ENCODE peak calls at places on chromosomes 4 and X, in four cellular contexts. C, Y, W and Z are unnamed samples.

GRCh38 chr4:89788243-89789072 is 48.5 kb downstream of the SNCA start:
- DNase-seq in Y (no peak), C (no peak), W (no peak), Z (no peak)

GRCh38 chrX:129230850-129231512 is 292.3 kb downstream of the SMARCA1 start:
- DNase-seq in Y (peak), W (no peak), C (no peak), Z (no peak)

GRCh38 chrX:152926279-152926678 is 28.4 kb downstream of the ZNF185 start:
- DNase-seq in W (peak), C (no peak), Y (peak), Z (peak)

GRCh38 chr4:63618883-63619573 is 790.2 kb downstream of the TECRL start:
- DNase-seq in Y (no peak), C (no peak), W (no peak), Z (no peak)

GRCh38 chrX:149314031-149314430 is 191.1 kb downstream of the IDS start:
- DNase-seq in W (no peak), Y (no peak), C (no peak), Z (no peak)

GRCh38 chrX:115233497-115234219 is at the start of gene LRCH2:
- DNase-seq in Y (no peak), W (peak), C (no peak), Z (no peak)

GRCh38 chr4:133263082-133263481 is 114.0 kb downstream of the PCDH10 start:
- DNase-seq in Y (no peak), W (no peak), C (no peak), Z (no peak)

GRCh38 chr4:3224971-3225850 is 23.7 kb upstream of the MSANTD1 start:
- DNase-seq in W (no peak), Y (no peak), C (no peak), Z (no peak)

GRCh38 chr4:179624768-179625181 is 2182.5 kb upstream of the AGA start:
- DNase-seq in C (no peak), Y (no peak), W (no peak), Z (no peak)

GRCh38 chr4:31518796-31519250 is 798.7 kb downstream of the PCDH7 start:
- DNase-seq in C (no peak), W (no peak), Y (no peak), Z (no peak)

GRCh38 chr4:94491322-94491721 is 39.6 kb downstream of the PDLIM5 start:
- DNase-seq in C (no peak), W (no peak), Y (no peak), Z (no peak)

GRCh38 chr4:170139764-170140163 is 50.0 kb upstream of the AADAT start:
- DNase-seq in Y (no peak), W (no peak), C (no peak), Z (no peak)

GRCh38 chrX:53089224-53089842 is 4.6 kb upstream of the KANTR start:
- DNase-seq in C (no peak), W (no peak), Y (no peak), Z (no peak)

GRCh38 chr4:155552180-155552579 is 114.5 kb upstream of the GUCY1A1 start:
- DNase-seq in Y (no peak), C (no peak), W (no peak), Z (peak)

GRCh38 chr4:11592276-11592675 is 163.6 kb upstream of the HS3ST1 start:
- DNase-seq in W (no peak), Y (no peak), C (no peak), Z (no peak)

GRCh38 chr4:122224348-122224747 is 72.2 kb downstream of the BLTP1 start:
- DNase-seq in C (no peak), Y (no peak), W (no peak), Z (no peak)

GRCh38 chr4:7029921-7030320 is 13.3 kb upstream of the TADA2B start:
- DNase-seq in C (no peak), Y (no peak), W (no peak), Z (no peak)

GRCh38 chrX:30888526-30889146 is 418 bp downstream of the TAB3 start:
- DNase-seq in C (no peak), W (peak), Y (no peak), Z (peak)

GRCh38 chr4:10765386-10765785 is 80.8 kb upstream of the CLNK start:
- DNase-seq in Y (no peak), C (no peak), W (no peak), Z (no peak)

GRCh38 chr4:141375855-141376254 is 155.2 kb downstream of the ZNF330 start:
- DNase-seq in W (no peak), C (no peak), Y (peak), Z (peak)

GRCh38 chr4:169345207-169345788 is 74.5 kb upstream of the SH3RF1 start:
- DNase-seq in C (no peak), Y (no peak), W (no peak), Z (no peak)

GRCh38 chr4:186807809-186808634 is 84.4 kb upstream of the FAT1 start:
- DNase-seq in Y (no peak), W (no peak), C (no peak), Z (no peak)

GRCh38 chr4:185966997-185967775 is 101.8 kb upstream of the TLR3 start:
- DNase-seq in Y (no peak), W (no peak), C (no peak), Z (no peak)

GRCh38 chrX:53445977-53446376 is 11.8 kb upstream of the HSD17B10 start:
- DNase-seq in Y (peak), C (no peak), W (peak), Z (peak)

GRCh38 chr4:138841341-138841740 is 174.2 kb upstream of the NOCT start:
- DNase-seq in Y (no peak), W (no peak), C (no peak), Z (no peak)

GRCh38 chrX:136585960-136586359 is 53.9 kb downstream of the VGLL1 start:
- DNase-seq in Y (no peak), W (no peak), C (no peak), Z (no peak)

GRCh38 chr4:8340721-8341680 is 71.4 kb downstream of the HTRA3 start:
- DNase-seq in W (no peak), Y (no peak), C (no peak), Z (no peak)

GRCh38 chr4:83112678-83113428 is 1.7 kb downstream of the PLAC8 start:
- DNase-seq in Y (peak), W (no peak), C (peak), Z (no peak)

GRCh38 chr4:53508446-53508845 is 82.8 kb downstream of the LNX1 start:
- DNase-seq in W (no peak), Y (peak), C (no peak), Z (no peak)

GRCh38 chr4:71006203-71006907 is 12.9 kb downstream of the DCK start:
- DNase-seq in Y (no peak), C (no peak), W (no peak), Z (no peak)

GRCh38 chr4:176833416-176833815 is 40.7 kb upstream of the VEGFC start:
- DNase-seq in Y (no peak), C (no peak), W (no peak), Z (no peak)

DNA sequence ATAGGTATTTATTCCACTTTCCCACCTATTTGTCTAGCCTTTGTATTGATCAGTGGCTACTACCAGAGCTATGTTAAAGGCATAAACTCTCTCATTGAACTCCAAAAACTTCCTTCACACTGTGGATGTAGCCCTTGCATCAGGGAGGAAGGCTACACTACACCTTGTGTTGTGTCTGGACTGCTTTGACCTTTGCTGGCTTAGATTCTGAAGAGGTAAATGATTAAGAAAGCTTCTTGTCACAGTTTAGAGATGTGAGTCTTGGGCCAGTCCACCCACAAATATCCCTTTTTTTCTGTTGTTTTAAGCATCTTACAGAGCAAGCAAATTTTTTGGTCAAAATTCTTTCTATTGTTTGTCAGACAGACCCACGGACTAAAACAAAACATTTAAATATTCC is 1.9 kb downstream of the ENPEP start:
- DNase-seq in Y (no peak), W (no peak), C (no peak), Z (no peak)
- H3K4me3 ChIP-seq in Y (no peak), W (no peak), C (no peak), Z (no peak)

GRCh38 chrX:150364347-150365050 is 1.4 kb downstream of the MAMLD1 start:
- DNase-seq in C (no peak), W (peak), Y (no peak), Z (no peak)
- TF ChIP-seq SUZ12 in C (no peak), W (peak), Y (no peak), Z (no peak)

DNA sequence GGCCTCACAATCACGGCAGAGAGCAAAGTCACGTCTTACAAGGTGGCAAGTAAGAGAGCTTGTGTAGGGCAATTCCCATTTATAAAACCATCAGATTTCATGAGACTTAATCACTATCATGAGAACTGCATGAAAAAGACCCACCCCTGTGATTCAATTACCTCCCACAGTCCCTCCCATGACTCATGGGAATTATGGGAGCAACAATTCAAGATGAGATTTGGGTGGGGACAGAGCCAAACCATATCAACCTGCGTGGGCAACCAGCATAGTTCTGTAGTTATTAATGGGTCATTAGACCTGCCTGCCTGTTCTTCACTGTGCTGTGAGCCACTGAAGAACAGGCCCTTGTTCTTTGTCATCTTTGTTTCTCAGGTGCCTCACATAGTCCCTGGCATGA is 593.7 kb upstream of the BOD1L1 start:
- DNase-seq in W (no peak), C (no peak), Y (no peak), Z (no peak)
- H3K4me3 ChIP-seq in W (no peak), C (no peak), Y (no peak), Z (no peak)

DNA sequence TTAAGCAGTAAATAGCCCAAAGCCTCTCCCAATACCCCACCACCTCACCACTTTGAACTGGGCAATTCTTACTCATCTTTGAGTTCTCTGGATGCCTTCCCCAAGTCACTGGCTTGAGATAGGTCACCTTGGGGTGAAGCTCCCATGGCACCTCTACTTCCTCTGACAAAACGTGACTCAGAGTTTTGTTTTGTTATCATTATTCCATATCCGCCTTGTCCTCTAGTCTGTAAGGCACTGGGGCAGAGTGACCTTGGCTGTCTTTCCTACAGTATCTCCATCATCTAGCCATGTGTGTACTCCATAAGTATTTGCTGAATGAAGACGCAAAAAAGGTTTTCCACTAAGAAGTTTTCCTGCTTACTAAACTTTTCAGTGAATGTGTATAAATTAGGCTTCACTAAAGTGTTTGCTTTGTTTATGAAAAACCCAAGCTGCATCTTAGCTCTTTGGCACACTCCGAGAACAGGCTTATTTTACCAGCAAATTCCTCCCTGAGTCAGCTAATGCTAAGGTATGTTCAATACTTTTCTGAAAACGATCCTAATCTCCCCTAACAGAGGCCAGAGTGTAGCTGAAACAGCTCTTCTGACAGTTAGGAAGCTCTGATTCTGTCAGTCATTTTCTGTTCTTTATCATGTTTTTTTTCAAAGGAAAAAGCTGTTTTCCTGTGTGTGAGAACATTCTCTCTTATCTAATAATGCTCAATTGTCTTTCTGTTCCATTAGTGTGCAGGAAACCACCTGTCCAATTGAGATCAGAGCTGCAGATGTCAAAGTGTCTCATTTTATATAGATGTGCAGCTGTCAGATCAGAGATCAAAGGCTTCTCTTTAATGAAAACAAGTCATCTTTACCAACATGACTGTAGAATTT is 30.2 kb upstream of the TSPAN5 start:
- DNase-seq in W (no peak), Y (peak), C (no peak), Z (no peak)
- TF ChIP-seq SUZ12 in W (no peak), Y (no peak), C (no peak), Z (no peak)

GRCh38 chrX:155333701-155334100 is 713 bp downstream of the CLIC2 start:
- DNase-seq in W (no peak), Y (no peak), C (no peak), Z (no peak)
- H3K4me3 ChIP-seq in W (no peak), Y (no peak), C (peak), Z (no peak)